ENCODE peak calls at places on chromosome 14, in eight cellular contexts. F is GM03348; Q is NCI-H1436; R is HTR-8/SVneo; O is suprapubic skin; C is cortex of kidney; G is cardiac muscle cell; J is stimulated activated CD4-positive, alpha-beta T cell treated with anti-CD3 and anti-CD28 coated beads, TNF-alpha, amount 100 ng/mL, for 24 hours. X is an unnamed sample.

GRCh38 chr14:90491868-90492560 is 95.2 kb downstream of the CALM1 start:
- DNase-seq in R (no peak), F (peak), G (no peak), C (no peak), O (no peak), J (no peak), Q (no peak), X (no peak)

GRCh38 chr14:50475460-50475859 is 56.9 kb downstream of the MAP4K5 start:
- DNase-seq in C (no peak), Q (no peak), J (no peak), O (no peak), F (no peak), R (peak), G (no peak), X (peak)

GRCh38 chr14:95244587-95244986 is 75.1 kb downstream of the CLMN start:
- DNase-seq in C (no peak), R (no peak), G (no peak), F (no peak), O (no peak), Q (no peak), J (no peak), X (no peak)

GRCh38 chr14:63273717-63274673 is 44.7 kb downstream of the GPHB5 start:
- DNase-seq in F (peak), R (no peak), G (no peak), Q (no peak), C (no peak), J (no peak), O (no peak), X (no peak)

GRCh38 chr14:26863736-26864135 is 265.9 kb upstream of the NOVA1 start:
- DNase-seq in C (no peak), R (peak), O (no peak), G (no peak), F (peak), Q (no peak), J (no peak), X (peak)

GRCh38 chr14:76827696-76828301 is 1.6 kb downstream of the LRRC74A start:
- DNase-seq in Q (no peak), C (no peak), R (no peak), G (no peak), F (peak), J (no peak), O (no peak), X (no peak)

GRCh38 chr14:51319181-51319597 is 79.1 kb downstream of the TMX1 start:
- DNase-seq in F (no peak), G (peak), O (no peak), C (no peak), R (no peak), Q (no peak), J (no peak), X (no peak)

GRCh38 chr14:28303248-28303647 is 463.3 kb upstream of the FOXG1 start:
- DNase-seq in G (no peak), Q (no peak), J (no peak), C (no peak), F (no peak), R (no peak), O (no peak), X (no peak)

GRCh38 chr14:93980464-93981201 is 4.3 kb upstream of the ASB2 start:
- DNase-seq in O (no peak), G (no peak), F (peak), Q (no peak), C (no peak), R (no peak), J (no peak), X (no peak)

GRCh38 chr14:104116544-104117340 is 21.6 kb upstream of the KIF26A start:
- DNase-seq in F (no peak), C (no peak), J (no peak), R (no peak), G (peak), O (peak), Q (no peak), X (no peak)

GRCh38 chr14:72975776-72976175 is 49.5 kb downstream of the DCAF4 start:
- DNase-seq in R (no peak), G (no peak), F (no peak), J (no peak), Q (no peak), O (no peak), C (no peak), X (no peak)

GRCh38 chr14:61561657-61562276 is 133.5 kb upstream of the HIF1A start:
- DNase-seq in J (no peak), G (peak), Q (no peak), R (peak), C (no peak), O (no peak), F (peak), X (peak)

GRCh38 chr14:85415015-85415712 is 114.8 kb upstream of the FLRT2 start:
- DNase-seq in C (peak), Q (no peak), F (peak), O (no peak), J (no peak), R (peak), G (no peak), X (peak)

GRCh38 chr14:103845327-103845726 is 2.0 kb downstream of the PPP1R13B start:
- DNase-seq in J (no peak), O (no peak), C (no peak), Q (no peak), G (no peak), R (no peak), F (no peak), X (no peak)

GRCh38 chr14:89485264-89485663 is 68.2 kb upstream of the FOXN3 start:
- DNase-seq in O (no peak), G (no peak), R (no peak), J (no peak), C (no peak), F (no peak), Q (no peak), X (peak)

GRCh38 chr14:39145266-39145966 is 24.7 kb downstream of the TRAPPC6B start:
- DNase-seq in G (no peak), C (no peak), F (no peak), Q (no peak), J (no peak), O (no peak), R (no peak), X (no peak)

GRCh38 chr14:75794615-75795038 is 133.6 kb downstream of the TTLL5 start:
- DNase-seq in F (peak), O (no peak), Q (no peak), G (peak), C (no peak), R (peak), J (no peak), X (peak)

GRCh38 chr14:58428011-58428807 is 690 bp downstream of the KIAA0586 start:
- DNase-seq in J (no peak), O (no peak), Q (peak), G (peak), F (peak), C (no peak), R (peak), X (peak)

GRCh38 chr14:69773571-69774276 is 6.8 kb downstream of the SRSF5 start:
- DNase-seq in J (no peak), C (no peak), O (no peak), Q (no peak), F (no peak), R (no peak), G (no peak), X (no peak)

GRCh38 chr14:61335876-61336275 is 14.5 kb downstream of the PRKCH start:
- DNase-seq in F (no peak), O (no peak), R (no peak), Q (no peak), J (no peak), C (no peak), G (no peak), X (no peak)

GRCh38 chr14:25111061-25111601 is 61.2 kb upstream of the STXBP6 start:
- DNase-seq in O (no peak), Q (no peak), C (no peak), G (no peak), F (peak), J (no peak), R (peak), X (peak)

GRCh38 chr14:104387000-104387384 is 192.6 kb upstream of the C14orf180 start:
- DNase-seq in F (no peak), C (no peak), O (peak), R (no peak), G (no peak), J (no peak), Q (no peak), X (no peak)

GRCh38 chr14:93538411-93538810 is 107.7 kb downstream of the UNC79 start:
- DNase-seq in R (no peak), F (no peak), G (peak), O (no peak), J (no peak), C (no peak), Q (no peak), X (peak)

GRCh38 chr14:99510556-99511139 is 29.4 kb downstream of the CCNK start:
- DNase-seq in G (no peak), R (no peak), F (no peak), C (no peak), O (no peak), Q (no peak), J (no peak), X (no peak)

GRCh38 chr14:24164591-24164991 is 3.5 kb downstream of the IRF9 start:
- DNase-seq in O (no peak), F (no peak), R (no peak), J (no peak), Q (no peak), G (no peak), C (no peak), X (no peak)

GRCh38 chr14:34266344-34266743 is 195.7 kb downstream of the SPTSSA start:
- DNase-seq in F (no peak), R (no peak), J (no peak), G (no peak), Q (no peak), O (no peak), C (no peak), X (no peak)

GRCh38 chr14:25178255-25178654 is 128.3 kb upstream of the STXBP6 start:
- DNase-seq in C (no peak), J (no peak), Q (no peak), O (no peak), R (no peak), F (no peak), G (no peak), X (no peak)

GRCh38 chr14:102848830-102849521 is 71.7 kb downstream of the TRAF3 start:
- DNase-seq in O (no peak), R (no peak), G (no peak), F (peak), C (no peak), Q (no peak), J (no peak), X (peak)

X was measured in lung microvascular endothelial cell.